ENCODE peak calls at places on chromosomes 6 and 20, in seven cellular contexts. J, T, L, O, Q, Y and F are unnamed samples.

GRCh38 chr6:41780623-41781301 is at the start of gene PRICKLE4:
- DNase-seq in J (peak), T (no peak), L (peak), O (no peak), Q (peak), Y (peak), F (no peak)

GRCh38 chr6:166598441-166599138 is 12.1 kb upstream of the RAMACL start:
- DNase-seq in J (peak), T (peak), L (no peak), O (no peak), Q (no peak), Y (no peak), F (peak)

GRCh38 chr6:12170351-12171079 is 119.6 kb upstream of the EDN1 start:
- DNase-seq in J (no peak), T (no peak), L (no peak), O (no peak), Q (no peak), Y (no peak), F (no peak)

GRCh38 chr6:125985522-125985921 is 818 bp upstream of the TRMT11 start:
- DNase-seq in J (no peak), T (no peak), L (no peak), O (no peak), Q (no peak), Y (no peak), F (no peak)

GRCh38 chr6:4460595-4461475 is 315.4 kb upstream of the CDYL start:
- DNase-seq in J (peak), T (peak), L (no peak), O (no peak), Q (no peak), Y (peak), F (peak)

GRCh38 chr6:149728499-149729234 is 10.8 kb upstream of the LATS1 start:
- DNase-seq in J (peak), T (no peak), L (no peak), O (no peak), Q (no peak), Y (no peak), F (no peak)

GRCh38 chr20:59723607-59724456 is 119.5 kb downstream of the PHACTR3 start:
- DNase-seq in J (peak), T (no peak), L (no peak), O (peak), Q (no peak), Y (no peak), F (no peak)

GRCh38 chr6:125906158-125906998 is 50.2 kb upstream of the HINT3 start:
- DNase-seq in J (peak), T (peak), L (peak), O (no peak), Q (peak), Y (peak), F (no peak)

GRCh38 chr6:12635813-12636212 is 80.8 kb upstream of the PHACTR1 start:
- DNase-seq in J (no peak), T (no peak), L (no peak), O (no peak), Q (no peak), Y (no peak), F (no peak)

GRCh38 chr6:142378138-142378875 is 76.5 kb downstream of the ADGRG6 start:
- DNase-seq in J (no peak), T (no peak), L (no peak), O (no peak), Q (no peak), Y (no peak), F (no peak)

GRCh38 chr6:42417641-42418112 is 34.0 kb downstream of the TRERF1 start:
- DNase-seq in J (no peak), T (no peak), L (no peak), O (no peak), Q (no peak), Y (no peak), F (no peak)

GRCh38 chr6:164243012-164243610 is 828.6 kb downstream of the QKI start:
- DNase-seq in J (no peak), T (no peak), L (no peak), O (no peak), Q (no peak), Y (no peak), F (no peak)

GRCh38 chr6:40804905-40805304 is 217.7 kb upstream of the LRFN2 start:
- DNase-seq in J (no peak), T (no peak), L (no peak), O (no peak), Q (peak), Y (no peak), F (no peak)

GRCh38 chr20:36153754-36154695 is 515 bp upstream of the EPB41L1 start:
- DNase-seq in J (peak), T (peak), L (peak), O (peak), Q (peak), Y (peak), F (peak)

GRCh38 chr6:150937126-150937906 is 71.8 kb downstream of the MTHFD1L start:
- DNase-seq in J (no peak), T (no peak), L (no peak), O (no peak), Q (no peak), Y (no peak), F (no peak)

GRCh38 chr20:56342783-56343182 is 16.0 kb upstream of the FAM210B start:
- DNase-seq in J (no peak), T (no peak), L (no peak), O (no peak), Q (no peak), Y (no peak), F (no peak)

GRCh38 chr6:104940881-104941693 is 15.8 kb upstream of the LIN28B start:
- DNase-seq in J (no peak), T (peak), L (peak), O (peak), Q (peak), Y (no peak), F (no peak)

GRCh38 chr6:19369770-19370169 is 467.4 kb upstream of the ID4 start:
- DNase-seq in J (no peak), T (no peak), L (no peak), O (no peak), Q (no peak), Y (no peak), F (no peak)

GRCh38 chr20:1887321-1887720 is 7.9 kb upstream of the SIRPA start:
- DNase-seq in J (no peak), T (no peak), L (no peak), O (no peak), Q (no peak), Y (no peak), F (no peak)